ENCODE peak calls at places on chromosomes 1 and 21, in four cellular contexts. S is K562, H is HL-60, M is GM12878. P is an unnamed sample.

GRCh38 chr1:47551971-47552528 is 114.2 kb downstream of the FOXD2 start:
- DNase-seq in S (no peak), H (no peak), M (no peak), P (no peak)

GRCh38 chr1:206907304-206907991 is 10.2 kb downstream of the IL24 start:
- DNase-seq in S (peak; percentile 84), H (no peak), M (no peak), P (no peak)

GRCh38 chr1:238677567-238677966 is 708.8 kb upstream of the CHRM3 start:
- DNase-seq in S (no peak), H (no peak), M (no peak), P (no peak)

GRCh38 chr1:104933846-104934245 is 1184.1 kb downstream of the AMY1C start:
- DNase-seq in S (no peak), H (no peak), M (no peak), P (no peak)

GRCh38 chr1:155254714-155255242 is 505 bp downstream of the ENTREP3 start:
- DNase-seq in S (no peak), H (no peak), M (no peak), P (no peak)

GRCh38 chr1:57485643-57486042 is 61.8 kb upstream of the DAB1 start:
- DNase-seq in S (no peak), H (no peak), M (no peak), P (no peak)

GRCh38 chr1:214568328-214568727 is 16.9 kb upstream of the PTPN14 start:
- DNase-seq in S (no peak), H (no peak), M (no peak), P (no peak)

GRCh38 chr1:161706483-161707347 is at the start of gene FCRLA:
- DNase-seq in S (no peak), H (no peak), M (peak; percentile 88), P (no peak)

GRCh38 chr1:160739098-160739511 is at the start of gene SLAMF7:
- DNase-seq in S (no peak), H (peak; percentile 76), M (peak; percentile 81), P (no peak)

GRCh38 chr1:169102567-169102966 is 3.9 kb upstream of the ATP1B1 start:
- DNase-seq in S (no peak), H (no peak), M (no peak), P (no peak)

GRCh38 chr21:31201548-31201947 is 142.5 kb downstream of the TIAM1 start:
- DNase-seq in S (no peak), H (peak; percentile 26), M (peak; percentile 35), P (no peak)

GRCh38 chr21:27502801-27503200 is 535.9 kb upstream of the ADAMTS5 start:
- DNase-seq in S (no peak), H (no peak), M (no peak), P (no peak)

GRCh38 chr21:44785620-44786344 is 15.8 kb downstream of the UBE2G2 start:
- DNase-seq in S (no peak), H (no peak), M (no peak), P (no peak)

GRCh38 chr21:41880153-41880552 is 1.0 kb upstream of the PRDM15 start:
- DNase-seq in S (no peak), H (no peak), M (no peak), P (no peak)

GRCh38 chr21:41229527-41230248 is 61.7 kb downstream of the BACE2 start:
- DNase-seq in S (no peak), H (no peak), M (peak; percentile 1), P (no peak)

GRCh38 chr1:101907264-101907663 is 89.5 kb downstream of the OLFM3 start:
- DNase-seq in S (no peak), H (no peak), M (no peak), P (no peak)

GRCh38 chr1:98940680-98941079 is 64.0 kb downstream of the PLPPR5 start:
- DNase-seq in S (no peak), H (no peak), M (no peak), P (no peak)
- TF ChIP-seq SPI1 in S (no peak), H (no peak), M (no peak), P (no peak)

GRCh38 chr1:165254376-165254775 is 102.1 kb downstream of the LMX1A start:
- DNase-seq in S (no peak), H (no peak), M (no peak), P (no peak)
- TF ChIP-seq SPI1 in S (no peak), H (no peak), M (no peak), P (no peak)

DNA sequence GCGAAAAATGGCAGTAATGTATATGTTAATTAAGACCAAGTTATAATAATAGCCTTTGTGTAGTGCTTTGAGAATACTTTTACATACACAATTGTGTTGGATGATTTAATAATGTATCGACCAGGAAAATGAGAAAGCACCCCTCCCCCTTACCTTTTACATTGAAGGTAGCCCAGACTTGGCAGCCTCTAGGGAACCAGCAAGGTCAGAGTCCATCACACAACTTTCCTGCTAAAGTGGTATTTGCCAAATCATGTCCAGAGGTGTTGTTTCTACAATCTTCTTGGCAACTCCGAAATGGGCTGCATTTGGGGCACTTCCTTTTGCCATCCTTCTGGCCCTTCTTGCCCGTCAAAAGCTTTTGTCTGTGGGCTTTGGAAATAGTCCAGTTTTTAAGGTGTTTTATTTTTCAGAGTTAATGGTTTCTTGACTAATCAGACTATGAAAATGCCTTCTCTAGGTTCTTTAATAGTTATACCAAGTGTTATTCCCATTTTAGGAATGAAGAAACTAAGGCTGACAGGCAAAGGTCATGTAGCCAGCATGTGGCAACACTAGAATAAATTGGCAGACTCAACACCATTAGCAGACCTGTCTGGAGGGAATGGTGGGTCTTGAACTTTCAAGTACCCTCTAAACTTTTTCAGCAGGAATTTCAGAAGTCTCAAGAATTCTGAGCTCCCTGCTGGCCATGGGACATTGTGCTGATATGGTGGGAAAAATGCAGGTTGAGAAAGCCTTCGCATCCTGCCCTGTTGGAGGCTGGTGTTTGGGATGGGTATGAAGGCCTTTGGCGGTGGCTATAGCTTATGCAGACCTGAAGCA is 6.8 kb downstream of the ATP1A1 start:
- DNase-seq in S (no peak), H (no peak), M (no peak), P (no peak)
- TF ChIP-seq SPI1 in S (no peak), H (no peak), M (no peak), P (no peak)

GRCh38 chr1:150560011-150560438 is 10.8 kb downstream of the ADAMTSL4 start:
- DNase-seq in S (peak; percentile 77), H (no peak), M (no peak), P (peak; percentile 84)
- TF ChIP-seq SPI1 in S (no peak), H (no peak), M (no peak), P (no peak)

GRCh38 chr1:175171214-175171913 is 21.2 kb downstream of the KIAA0040 start:
- DNase-seq in S (peak; percentile 33), H (no peak), M (no peak), P (no peak)

GRCh38 chr1:175174273-175174672 is 18.3 kb downstream of the KIAA0040 start:
- DNase-seq in S (no peak), H (no peak), M (no peak), P (no peak)

GRCh38 chr1:175172503-175172902 is 20.1 kb downstream of the KIAA0040 start:
- DNase-seq in S (no peak), H (no peak), M (no peak), P (no peak)

GRCh38 chr1:175176246-175176645 is 16.3 kb downstream of the KIAA0040 start:
- DNase-seq in S (no peak), H (no peak), M (no peak), P (no peak)

GRCh38 chr1:175174702-175175102 is 17.9 kb downstream of the KIAA0040 start:
- DNase-seq in S (no peak), H (no peak), M (no peak), P (no peak)
- TF ChIP-seq SPI1 in S (no peak), H (no peak), M (no peak), P (no peak)

P was measured in GM12891.